ENCODE peak calls at places on chromosomes 12 and 14, in four cellular contexts. One of them, this sample, is unnamed.

GRCh38 chr12:29681370-29681769 is 102.4 kb downstream of the TMTC1 start:
- DNase-seq in K562: peak
- DNase-seq in WTC11: no peak
- DNase-seq in HepG2: no peak
- DNase-seq in this sample: no peak

GRCh38 chr12:101941306-101942000 is 64.1 kb downstream of the DRAM1 start:
- DNase-seq in WTC11: no peak
- DNase-seq in K562: no peak
- DNase-seq in HepG2: no peak
- DNase-seq in this sample: no peak

GRCh38 chr14:31990959-31991541 is 86.1 kb upstream of the ARHGAP5 start:
- DNase-seq in K562: no peak
- DNase-seq in WTC11: no peak
- DNase-seq in HepG2: peak
- DNase-seq in this sample: no peak

GRCh38 chr12:99767809-99768208 is 120.3 kb downstream of the GARIN6 start:
- DNase-seq in HepG2: no peak
- DNase-seq in WTC11: no peak
- DNase-seq in K562: peak
- DNase-seq in this sample: no peak

GRCh38 chr12:75120202-75120774 is 89.4 kb downstream of the KCNC2 start:
- DNase-seq in HepG2: no peak
- DNase-seq in K562: no peak
- DNase-seq in WTC11: no peak
- DNase-seq in this sample: no peak

GRCh38 chr12:50765325-50765911 is 1.5 kb downstream of the ATF1 start:
- DNase-seq in HepG2: peak
- DNase-seq in WTC11: peak
- DNase-seq in K562: peak
- DNase-seq in this sample: peak

GRCh38 chr12:104515899-104516298 is 59.2 kb downstream of the CHST11 start:
- DNase-seq in WTC11: no peak
- DNase-seq in K562: peak
- DNase-seq in HepG2: no peak
- DNase-seq in this sample: no peak

GRCh38 chr12:86349196-86349595 is 93.0 kb upstream of the MGAT4C start:
- DNase-seq in WTC11: no peak
- DNase-seq in HepG2: no peak
- DNase-seq in K562: no peak
- DNase-seq in this sample: no peak

GRCh38 chr12:92432724-92433281 is 270.0 kb upstream of the PLEKHG7 start:
- DNase-seq in WTC11: no peak
- DNase-seq in HepG2: no peak
- DNase-seq in K562: no peak
- DNase-seq in this sample: no peak

GRCh38 chr12:43858096-43858495 is 22.2 kb downstream of the TMEM117 start:
- DNase-seq in WTC11: no peak
- DNase-seq in HepG2: no peak
- DNase-seq in K562: no peak
- DNase-seq in this sample: no peak

GRCh38 chr14:77124345-77125274 is 17.0 kb downstream of the ZDHHC22 start:
- DNase-seq in K562: peak
- DNase-seq in WTC11: peak
- DNase-seq in HepG2: no peak
- DNase-seq in this sample: peak

GRCh38 chr12:48803693-48804092 is 14.6 kb upstream of the CACNB3 start:
- DNase-seq in WTC11: no peak
- DNase-seq in HepG2: no peak
- DNase-seq in K562: no peak
- DNase-seq in this sample: no peak

GRCh38 chr12:132214906-132215643 is 70.8 kb downstream of the NOC4L start:
- DNase-seq in WTC11: peak
- DNase-seq in K562: no peak
- DNase-seq in HepG2: no peak
- DNase-seq in this sample: no peak

GRCh38 chr12:91355150-91356006 is 172.8 kb upstream of the DCN start:
- DNase-seq in WTC11: peak
- DNase-seq in HepG2: peak
- DNase-seq in K562: peak
- DNase-seq in this sample: peak

GRCh38 chr12:88579941-88580871 is at the start of gene KITLG:
- DNase-seq in HepG2: peak
- DNase-seq in WTC11: peak
- DNase-seq in K562: peak
- DNase-seq in this sample: peak

GRCh38 chr12:131457028-131457310 is 253.9 kb upstream of the SFSWAP start:
- DNase-seq in HepG2: no peak
- DNase-seq in K562: no peak
- DNase-seq in WTC11: no peak
- DNase-seq in this sample: no peak

GRCh38 chr14:67265131-67265530 is 23.9 kb downstream of the PALS1 start:
- DNase-seq in K562: peak
- DNase-seq in HepG2: no peak
- DNase-seq in WTC11: no peak
- DNase-seq in this sample: no peak

GRCh38 chr12:58419905-58420304 is 478.5 kb downstream of the ATP23 start:
- DNase-seq in WTC11: no peak
- DNase-seq in HepG2: no peak
- DNase-seq in K562: no peak
- DNase-seq in this sample: no peak

GRCh38 chr14:49033131-49033530 is 553.0 kb downstream of the RPS29 start:
- DNase-seq in HepG2: no peak
- DNase-seq in WTC11: peak
- DNase-seq in K562: no peak
- DNase-seq in this sample: no peak

GRCh38 chr12:16585781-16586180 is 20.2 kb downstream of the LMO3 start:
- DNase-seq in HepG2: no peak
- DNase-seq in K562: no peak
- DNase-seq in WTC11: no peak
- DNase-seq in this sample: no peak

GRCh38 chr14:50060871-50061663 is 55.3 kb downstream of the VCPKMT start:
- DNase-seq in K562: peak
- DNase-seq in HepG2: peak
- DNase-seq in WTC11: no peak
- DNase-seq in this sample: peak

GRCh38 chr12:105355752-105356151 is 25.3 kb downstream of the C12orf75 start:
- DNase-seq in K562: no peak
- DNase-seq in WTC11: no peak
- DNase-seq in HepG2: peak
- DNase-seq in this sample: no peak

GRCh38 chr14:26594148-26594547 is 3.7 kb downstream of the NOVA1 start:
- DNase-seq in K562: no peak
- DNase-seq in HepG2: no peak
- DNase-seq in WTC11: no peak
- DNase-seq in this sample: no peak

GRCh38 chr12:57280234-57281062 is 29.5 kb upstream of the STAC3 start:
- DNase-seq in K562: peak
- DNase-seq in HepG2: peak
- DNase-seq in WTC11: no peak
- DNase-seq in this sample: no peak

GRCh38 chr12:121649403-121649802 is 20.1 kb downstream of the MORN3 start:
- DNase-seq in WTC11: no peak
- DNase-seq in HepG2: no peak
- DNase-seq in K562: no peak
- DNase-seq in this sample: no peak

GRCh38 chr12:4287325-4288290 is 14.0 kb downstream of the CCND2 start:
- DNase-seq in HepG2: no peak
- DNase-seq in K562: no peak
- DNase-seq in WTC11: peak
- DNase-seq in this sample: no peak

GRCh38 chr14:36723551-36723950 is 61.9 kb downstream of the PAX9 start:
- DNase-seq in K562: no peak
- DNase-seq in WTC11: no peak
- DNase-seq in HepG2: no peak
- DNase-seq in this sample: no peak

GRCh38 chr12:126051611-126052107 is 986.4 kb downstream of the AACS start:
- DNase-seq in K562: no peak
- DNase-seq in HepG2: no peak
- DNase-seq in WTC11: no peak
- DNase-seq in this sample: no peak

GRCh38 chr14:81517798-81518398 is 15.8 kb downstream of the SEL1L start:
- DNase-seq in K562: no peak
- DNase-seq in HepG2: peak
- DNase-seq in WTC11: no peak
- DNase-seq in this sample: no peak

GRCh38 chr12:21239866-21240265 is 94.9 kb downstream of the SLCO1A2 start:
- DNase-seq in WTC11: no peak
- DNase-seq in HepG2: no peak
- DNase-seq in K562: no peak
- DNase-seq in this sample: no peak
- TF ChIP-seq ELF4 in WTC11: no peak
- TF ChIP-seq ELF4 in HepG2: no peak
- TF ChIP-seq ELF4 in K562: no peak
- TF ChIP-seq ELF4 in this sample: no peak

DNA sequence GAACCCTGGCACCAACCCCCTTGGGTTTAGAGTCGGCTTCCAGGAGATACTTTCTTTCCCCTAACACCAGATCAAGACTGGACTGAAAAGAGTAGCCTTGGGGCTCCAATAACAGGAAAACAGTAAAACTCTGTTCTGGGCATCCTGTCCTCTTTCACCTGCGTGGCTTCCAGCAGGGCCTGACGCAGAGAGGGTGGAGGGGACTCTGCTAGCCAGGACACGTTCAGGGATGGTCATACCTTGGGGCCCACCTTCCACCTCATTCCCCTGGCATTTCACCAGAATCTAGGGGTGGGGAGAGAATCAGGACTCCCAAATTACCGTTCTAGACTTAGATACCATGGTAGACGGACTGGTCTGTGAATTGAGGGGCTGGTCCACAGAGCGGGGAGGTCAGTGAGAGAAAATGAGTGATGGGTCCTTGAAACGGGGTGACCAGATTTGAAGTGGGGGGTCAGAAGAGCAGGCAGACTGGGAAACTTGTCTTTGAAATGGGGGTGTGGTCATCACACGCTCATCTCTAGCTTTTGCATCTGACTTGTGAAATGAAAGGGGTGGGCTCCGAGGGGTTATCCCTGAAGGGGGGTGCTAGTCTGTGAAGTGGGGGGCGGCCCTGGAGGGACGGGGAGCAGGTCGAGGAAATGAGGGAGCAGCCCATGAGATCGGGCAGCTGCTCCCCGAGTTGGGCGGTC is 873 bp downstream of the PXN start:
- DNase-seq in WTC11: no peak
- DNase-seq in HepG2: no peak
- DNase-seq in K562: no peak
- DNase-seq in this sample: no peak
- TF ChIP-seq ELF4 in WTC11: no peak
- TF ChIP-seq ELF4 in HepG2: no peak
- TF ChIP-seq ELF4 in K562: no peak
- TF ChIP-seq ELF4 in this sample: no peak

GRCh38 chr12:53645191-53645590 is 19.0 kb upstream of the ATF7 start:
- DNase-seq in K562: no peak
- DNase-seq in WTC11: no peak
- DNase-seq in HepG2: no peak
- DNase-seq in this sample: no peak
- TF ChIP-seq ELF4 in K562: no peak
- TF ChIP-seq ELF4 in WTC11: no peak
- TF ChIP-seq ELF4 in HepG2: no peak
- TF ChIP-seq ELF4 in this sample: no peak

DNA sequence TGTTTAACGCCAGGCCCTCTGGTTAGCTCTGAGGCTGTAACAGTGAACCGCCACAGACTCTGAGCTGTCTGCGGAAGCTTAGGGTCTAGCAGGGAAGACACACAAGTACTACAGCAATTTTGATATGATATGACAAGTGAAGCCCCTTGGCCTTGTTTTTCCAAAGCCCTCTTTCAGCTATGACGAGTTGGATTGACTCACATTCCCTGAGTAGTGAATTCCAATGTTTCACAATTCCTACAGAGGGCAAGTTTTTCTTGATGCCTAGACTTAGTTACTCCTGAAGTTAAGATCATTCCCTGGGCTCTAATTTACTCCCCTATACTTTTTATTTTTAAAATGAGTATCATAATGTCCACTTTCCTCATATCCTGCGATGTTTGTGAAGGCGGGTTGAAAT is 53.3 kb upstream of the CISTR start:
- DNase-seq in K562: no peak
- DNase-seq in HepG2: no peak
- DNase-seq in WTC11: no peak
- DNase-seq in this sample: no peak
- TF ChIP-seq ELF4 in K562: no peak
- TF ChIP-seq ELF4 in HepG2: no peak
- TF ChIP-seq ELF4 in WTC11: no peak
- TF ChIP-seq ELF4 in this sample: no peak

GRCh38 chr12:123075591-123076171 is 75.2 kb downstream of the PITPNM2 start:
- DNase-seq in HepG2: peak
- DNase-seq in WTC11: peak
- DNase-seq in K562: peak
- DNase-seq in this sample: peak
- TF ChIP-seq ELF4 in HepG2: no peak
- TF ChIP-seq ELF4 in WTC11: no peak
- TF ChIP-seq ELF4 in K562: no peak
- TF ChIP-seq ELF4 in this sample: no peak

DNA sequence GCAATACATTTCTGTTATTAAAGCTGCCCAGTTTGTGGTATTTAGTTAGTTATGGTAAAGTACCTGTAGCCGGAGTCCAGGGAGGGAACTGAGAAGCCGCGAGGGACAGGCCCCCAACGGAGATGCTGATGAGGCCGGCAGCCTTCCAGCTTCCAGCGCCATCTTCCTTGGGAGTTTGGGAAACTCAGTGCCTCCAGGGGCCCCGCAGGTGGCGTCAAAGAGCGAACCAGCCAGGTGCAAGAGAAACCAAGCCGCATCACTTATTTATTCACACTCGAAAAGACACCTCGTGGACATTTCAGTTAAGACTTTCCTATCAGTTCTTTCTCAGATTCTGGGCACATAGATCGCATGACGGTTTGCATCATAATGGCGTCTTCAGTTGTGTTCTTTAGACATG is 216.6 kb downstream of the GLT1D1 start:
- DNase-seq in HepG2: no peak
- DNase-seq in WTC11: no peak
- DNase-seq in K562: peak
- DNase-seq in this sample: no peak
- TF ChIP-seq ELF4 in HepG2: no peak
- TF ChIP-seq ELF4 in WTC11: no peak
- TF ChIP-seq ELF4 in K562: no peak
- TF ChIP-seq ELF4 in this sample: no peak

This sample was measured in HEK293T.